ENCODE peak calls at places on chromosomes 7 and 10, in five cellular contexts. N, D, R, V and W are unnamed samples.

GRCh38 chr10:131653140-131653539 is 247.7 kb upstream of the PPP2R2D start:
- DNase-seq in N (no peak), D (no peak), R (no peak), V (no peak), W (no peak)

GRCh38 chr10:73873843-73874215 is 526 bp downstream of the CAMK2G start:
- DNase-seq in N (peak; percentile 20), D (no peak), R (no peak), V (peak; percentile 21), W (no peak)

GRCh38 chr7:107579881-107580715 is at the start of gene BCAP29:
- DNase-seq in N (peak; percentile 59), D (peak; percentile 82), R (peak; percentile 47), V (peak; percentile 68), W (no peak)

GRCh38 chr10:94042001-94042813 is 48.5 kb downstream of the PLCE1 start:
- DNase-seq in N (no peak), D (no peak), R (peak; percentile 75), V (no peak), W (no peak)

GRCh38 chr7:52500796-52501195 is 534.6 kb upstream of the POM121L12 start:
- DNase-seq in N (no peak), D (no peak), R (no peak), V (no peak), W (no peak)

GRCh38 chr7:315516-316265 is 25.7 kb downstream of the FOXL3 start:
- DNase-seq in N (no peak), D (no peak), R (no peak), V (no peak), W (no peak)

GRCh38 chr7:23598321-23598720 is 1.1 kb downstream of the CCDC126 start:
- DNase-seq in N (no peak), D (no peak), R (no peak), V (no peak), W (no peak)

GRCh38 chr10:132382231-132382922 is 14.6 kb upstream of the PWWP2B start:
- DNase-seq in N (no peak), D (no peak), R (no peak), V (no peak), W (no peak)

GRCh38 chr10:96643920-96644319 is 57.1 kb upstream of the TM9SF3 start:
- DNase-seq in N (no peak), D (no peak), R (no peak), V (no peak), W (no peak)

GRCh38 chr10:48363617-48364355 is 57.3 kb downstream of the MAPK8 start:
- DNase-seq in N (no peak), D (peak; percentile 17), R (peak; percentile 86), V (peak; percentile 42), W (peak; percentile 47)

GRCh38 chr10:118564114-118564513 is 31.3 kb downstream of the PRLHR start:
- DNase-seq in N (no peak), D (no peak), R (no peak), V (no peak), W (no peak)

GRCh38 chr7:55474944-55475911 is 97.1 kb downstream of the VOPP1 start:
- DNase-seq in N (no peak), D (no peak), R (no peak), V (peak; percentile 70), W (no peak)

GRCh38 chr7:131341690-131342089 is 14.0 kb downstream of the MKLN1 start:
- DNase-seq in N (no peak), D (no peak), R (no peak), V (no peak), W (no peak)

DNA sequence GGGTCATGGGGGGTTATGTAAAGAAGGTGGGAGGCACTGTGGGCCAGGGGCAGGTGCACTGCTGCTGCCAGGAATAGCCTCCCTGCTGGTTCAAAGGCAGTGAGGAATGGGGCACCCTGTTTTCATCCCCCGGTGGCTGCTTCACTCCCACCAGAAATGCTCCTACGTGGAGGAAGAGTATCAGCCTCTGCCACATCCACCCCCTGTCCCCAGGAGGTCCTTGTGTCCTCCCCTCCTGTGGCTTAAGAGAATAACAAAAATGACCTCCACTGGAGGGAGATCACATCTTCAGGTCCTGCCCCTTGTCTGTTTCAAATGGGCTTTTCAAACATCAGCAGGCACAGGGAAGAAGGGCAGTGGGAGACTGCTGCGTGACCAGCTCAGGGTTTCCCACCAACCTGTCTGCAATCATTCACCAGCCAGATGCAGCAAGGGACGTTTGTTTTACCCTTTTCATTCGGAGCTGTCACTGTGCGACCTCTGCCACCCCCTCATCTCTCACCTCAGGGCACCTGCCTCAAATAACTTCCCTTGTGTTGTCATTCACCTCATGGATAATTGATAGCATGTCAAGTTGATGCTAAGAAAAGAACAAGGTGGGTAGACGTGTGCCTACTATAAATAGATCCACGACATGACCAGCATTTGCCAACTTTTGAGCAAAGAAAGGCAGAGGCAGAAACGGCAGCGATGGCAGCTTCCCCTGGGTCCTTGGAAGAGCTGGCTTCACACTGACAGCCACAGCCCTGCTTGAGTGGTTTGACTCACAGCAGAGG is 92.5 kb downstream of the DGKI start:
- DNase-seq in N (no peak), D (no peak), R (peak; percentile 12), V (no peak), W (no peak)
- H3K4me3 ChIP-seq in N (no peak overlapping the region), D (no peak overlapping the region), R (no peak overlapping the region), V (no peak overlapping the region), W (no peak overlapping the region)

GRCh38 chr10:17445400-17445998 is 8.9 kb downstream of the ST8SIA6 start:
- DNase-seq in N (no peak), D (no peak), R (no peak), V (no peak), W (no peak)
- H3K4me3 ChIP-seq in N (peak overlapping the region; percentile 6), D (no peak overlapping the region), R (no peak overlapping the region), V (no peak overlapping the region), W (no peak overlapping the region)

DNA sequence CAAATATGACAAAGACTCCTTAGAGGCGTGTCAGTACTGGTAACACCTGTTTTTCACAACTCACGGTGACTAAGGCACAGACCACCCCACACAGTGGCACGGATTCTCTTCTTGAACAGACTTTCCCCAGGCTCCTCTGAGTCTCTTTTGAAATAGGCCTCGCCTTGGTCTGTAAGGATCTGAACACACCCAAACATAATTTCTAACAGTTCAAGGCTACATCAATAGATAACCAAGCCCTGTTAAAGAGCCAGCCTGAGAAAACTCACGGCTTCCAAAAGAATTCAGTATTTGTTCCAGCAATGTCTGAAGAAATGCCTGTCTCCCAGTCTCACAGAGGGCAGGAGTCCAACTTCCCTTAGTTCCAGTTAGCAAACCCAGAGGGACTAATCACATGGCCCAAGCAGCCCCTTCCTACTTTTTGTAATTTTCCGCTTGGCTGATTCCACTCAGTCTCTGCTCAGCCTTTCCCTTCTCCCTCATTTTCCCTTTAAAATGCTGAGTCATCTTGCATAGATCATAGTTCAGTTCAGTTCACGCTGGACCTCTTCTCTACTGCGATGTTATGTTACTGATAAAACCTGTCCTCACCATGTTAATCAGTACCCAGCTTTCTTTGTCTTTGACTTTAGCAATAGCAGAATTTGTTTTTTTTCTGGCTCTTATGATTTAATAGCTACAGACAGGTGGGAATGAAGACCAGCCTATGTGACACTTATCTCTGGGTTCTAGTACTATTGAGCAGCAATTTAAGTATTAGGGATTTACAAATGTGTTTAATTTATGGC is 22.6 kb upstream of the AKR1C3 start:
- DNase-seq in N (no peak), D (peak; percentile 65), R (peak; percentile 90), V (no peak), W (peak; percentile 100)
- H3K4me3 ChIP-seq in N (no peak overlapping the region), D (peak overlapping the region; percentile 15), R (no peak overlapping the region), V (no peak overlapping the region), W (peak overlapping the region; percentile 43)

DNA sequence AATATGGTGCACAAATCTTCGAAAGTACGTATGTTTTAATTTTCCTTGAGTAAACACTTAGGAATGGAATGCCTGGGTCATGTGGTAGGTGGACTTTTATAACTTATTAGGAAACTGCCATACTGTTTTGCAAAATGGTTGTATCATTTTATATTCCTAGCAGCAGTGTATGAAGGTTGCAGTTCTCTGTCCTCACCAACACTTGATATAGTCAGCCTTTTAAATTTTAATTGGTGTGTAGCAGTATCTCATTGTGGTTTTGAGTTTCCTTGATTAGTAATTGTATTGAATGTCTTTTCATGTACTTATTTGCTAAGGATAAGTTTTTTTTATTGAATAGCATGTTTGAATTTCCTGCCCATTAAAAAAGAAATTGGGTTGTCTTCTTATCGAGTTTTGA is 926 bp upstream of the PCBD1 start:
- DNase-seq in N (no peak), D (no peak), R (peak; percentile 14), V (no peak), W (no peak)
- H3K4me3 ChIP-seq in N (no peak overlapping the region), D (no peak overlapping the region), R (no peak overlapping the region), V (no peak overlapping the region), W (no peak overlapping the region)

GRCh38 chr10:26448706-26449435 is 10.7 kb downstream of the APBB1IP start:
- DNase-seq in N (peak; percentile 70), D (peak; percentile 6), R (no peak), V (peak; percentile 89), W (no peak)

GRCh38 chr10:26445411-26446031 is 7.4 kb downstream of the APBB1IP start:
- DNase-seq in N (no peak), D (no peak), R (no peak), V (no peak), W (no peak)

GRCh38 chr10:26446258-26446657 is 8.1 kb downstream of the APBB1IP start:
- DNase-seq in N (no peak), D (no peak), R (no peak), V (no peak), W (no peak)

GRCh38 chr10:26449726-26450125 is 11.6 kb downstream of the APBB1IP start:
- DNase-seq in N (no peak), D (no peak), R (no peak), V (no peak), W (no peak)

GRCh38 chr10:26448292-26448691 is 10.2 kb downstream of the APBB1IP start:
- DNase-seq in N (no peak), D (no peak), R (no peak), V (no peak), W (no peak)
- H3K4me3 ChIP-seq in N (peak overlapping the region; percentile 79), D (no peak overlapping the region), R (no peak overlapping the region), V (peak overlapping the region; percentile 31), W (no peak overlapping the region)

DNA sequence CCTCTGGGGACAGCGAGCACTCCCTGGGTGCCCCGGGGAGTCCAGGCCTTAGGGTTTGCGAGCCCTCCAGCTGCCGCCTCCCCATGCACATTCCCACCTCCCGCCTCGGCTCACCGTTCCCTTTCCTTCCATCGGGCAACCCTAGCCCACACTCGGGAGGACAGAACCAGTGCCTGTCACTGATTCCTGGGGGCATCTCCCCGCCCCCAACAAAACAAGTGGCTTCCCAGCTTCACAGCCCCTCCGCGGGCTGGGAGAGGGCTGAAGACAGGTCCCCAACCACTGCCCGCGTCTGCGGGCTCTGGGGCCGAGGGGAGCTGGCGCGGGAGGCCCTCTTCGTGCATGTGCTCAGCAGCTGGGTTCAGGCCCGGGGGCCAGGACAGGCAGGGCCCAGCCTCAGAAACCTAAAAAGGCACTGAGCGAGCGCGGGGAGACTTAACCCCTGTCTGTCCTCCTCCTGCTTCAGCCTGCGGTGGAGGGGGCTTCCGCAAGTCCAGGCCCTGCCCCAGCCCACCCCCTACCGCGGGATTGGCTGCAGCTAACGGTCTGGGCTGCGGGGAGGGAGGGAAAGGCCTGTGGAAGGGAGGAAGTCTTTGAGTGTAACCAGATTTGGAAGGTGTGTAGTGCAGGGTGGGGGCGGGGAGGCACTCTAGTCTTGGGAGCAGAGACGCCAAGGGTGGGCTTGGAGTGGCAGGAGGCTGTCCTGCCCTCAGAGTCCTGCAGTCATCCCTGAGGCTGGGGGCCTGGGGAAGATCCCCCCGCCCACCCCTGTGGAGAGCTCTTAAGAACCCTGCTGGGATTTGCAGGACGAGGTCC is 1.2 kb downstream of the FLNC start:
- DNase-seq in N (no peak), D (peak; percentile 90), R (peak; percentile 74), V (no peak), W (no peak)
- H3K4me3 ChIP-seq in N (no peak overlapping the region), D (peak overlapping the region; percentile 99), R (peak overlapping the region; percentile 82), V (no peak overlapping the region), W (no peak overlapping the region)